ENCODE peak calls at places on chromosomes 7 and 10, in four cellular contexts. X is HCT116, M is HepG2, C is Calu3. S is an unnamed sample.

GRCh38 chr7:158809596-158809995 is 19.7 kb downstream of the ESYT2 start:
- DNase-seq in C (no peak), M (no peak), X (no peak), S (peak)

GRCh38 chr7:55965805-55966421 is 1.5 kb downstream of the NIPSNAP2 start:
- DNase-seq in C (no peak), X (no peak), M (peak), S (no peak)

GRCh38 chr10:14102056-14102455 is 228.7 kb downstream of the FRMD4A start:
- DNase-seq in X (no peak), C (no peak), M (no peak), S (peak)

GRCh38 chr10:3902809-3903410 is 117.9 kb upstream of the KLF6 start:
- DNase-seq in M (no peak), X (no peak), C (no peak), S (peak)

GRCh38 chr10:120076966-120077706 is 184.6 kb downstream of the SEC23IP start:
- DNase-seq in C (no peak), X (no peak), M (no peak), S (no peak)

GRCh38 chr7:106944035-106944665 is 79.1 kb downstream of the PIK3CG start:
- DNase-seq in X (no peak), M (no peak), C (no peak), S (no peak)

GRCh38 chr10:78258303-78259030 is 224.8 kb downstream of the RPS24 start:
- DNase-seq in M (no peak), C (no peak), X (no peak), S (no peak)

GRCh38 chr10:35070521-35070920 is 19.6 kb downstream of the CUL2 start:
- DNase-seq in X (no peak), C (no peak), M (no peak), S (no peak)

GRCh38 chr10:119726291-119727261 is 726 bp downstream of the INPP5F start:
- DNase-seq in X (no peak), M (no peak), C (peak), S (no peak)

GRCh38 chr7:36448781-36449379 is 59.2 kb downstream of the ANLN start:
- DNase-seq in X (no peak), M (peak), C (no peak), S (peak)

GRCh38 chr7:66952343-66953043 is 31.5 kb downstream of the TMEM248 start:
- DNase-seq in X (peak), M (peak), C (peak), S (peak)

GRCh38 chr7:136114966-136115762 is 138.0 kb upstream of the MTPN start:
- DNase-seq in C (peak), M (peak), X (peak), S (peak)

GRCh38 chr7:77674878-77675277 is 21.4 kb upstream of the RSBN1L start:
- DNase-seq in M (no peak), X (peak), C (peak), S (no peak)

GRCh38 chr7:49187543-49188268 is 263.4 kb downstream of the CDC14C start:
- DNase-seq in C (peak), X (no peak), M (no peak), S (no peak)

GRCh38 chr7:157432541-157432956 is 95.7 kb downstream of the DNAJB6 start:
- DNase-seq in X (peak), M (no peak), C (no peak), S (peak)

GRCh38 chr7:152709307-152710133 is 33.6 kb upstream of the XRCC2 start:
- DNase-seq in C (no peak), X (peak), M (no peak), S (no peak)

GRCh38 chr10:101217450-101218281 is 11.6 kb downstream of the LBX1 start:
- DNase-seq in M (peak), X (no peak), C (peak), S (peak)
- TF ChIP-seq CTCF in M (peak), X (no peak), C (no peak), S (peak)

DNA sequence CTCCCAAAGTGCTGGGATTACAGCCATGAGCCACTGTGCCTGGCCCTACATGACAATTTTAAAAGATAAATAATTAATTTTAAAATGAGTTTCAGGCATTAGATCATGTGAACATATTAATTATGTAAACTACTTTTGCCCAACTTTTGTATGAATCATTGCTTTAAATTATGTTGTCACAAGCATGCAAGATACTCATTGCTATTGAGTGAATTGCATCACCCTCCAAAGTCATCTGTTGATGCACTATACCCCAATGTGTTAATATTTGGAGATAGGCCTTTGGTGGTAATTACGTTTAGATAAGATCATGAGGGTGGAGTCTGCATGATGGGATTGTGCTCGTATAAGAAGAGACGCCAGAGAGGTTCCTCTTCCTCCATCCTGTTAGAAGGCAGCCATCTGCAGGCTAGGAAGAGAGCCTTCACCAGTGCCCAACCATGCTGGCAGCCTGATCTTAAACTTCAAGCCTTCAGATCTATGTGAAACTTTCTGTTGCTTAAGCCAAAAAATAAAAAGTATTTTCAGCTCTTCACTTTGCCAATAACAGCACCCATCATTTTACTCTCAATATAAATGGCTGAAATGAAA is 95.2 kb upstream of the MAGI2 start:
- DNase-seq in M (peak), X (no peak), C (no peak), S (no peak)
- TF ChIP-seq CTCF in M (peak), X (no peak), C (no peak), S (no peak)

GRCh38 chr7:110090113-110090820 is 1000.7 kb upstream of the LRRN3 start:
- DNase-seq in X (peak), M (peak), C (peak), S (peak)
- TF ChIP-seq CTCF in X (peak), M (peak), C (no peak), S (peak)

GRCh38 chr7:132666076-132666775 is 90.0 kb upstream of the PLXNA4 start:
- DNase-seq in M (no peak), X (no peak), C (no peak), S (peak)

DNA sequence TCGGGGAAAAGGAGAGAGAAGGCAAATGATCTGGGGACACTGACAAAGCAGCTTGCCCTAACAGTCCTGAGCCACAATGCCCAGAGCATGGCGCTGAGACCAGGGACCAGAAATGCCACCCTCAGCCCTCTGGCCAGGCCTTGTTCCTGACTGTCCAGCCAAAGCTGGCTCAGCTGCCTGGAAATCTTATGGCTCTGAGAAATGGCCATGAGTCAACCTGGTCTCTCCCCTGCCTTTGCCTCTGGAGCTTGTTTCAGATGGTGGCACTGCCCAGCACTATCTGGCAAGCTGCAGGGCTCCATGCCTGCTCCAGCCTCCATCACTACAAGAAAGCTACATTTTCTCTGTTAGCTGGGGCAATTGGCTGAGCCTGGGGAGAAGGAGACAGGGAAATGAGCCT is 90.5 kb upstream of the PLXNA4 start:
- DNase-seq in M (no peak), X (no peak), C (no peak), S (no peak)
- TF ChIP-seq CTCF in M (no peak), X (no peak), C (no peak), S (no peak)

GRCh38 chr10:80441831-80442230 is 12.3 kb upstream of the TSPAN14 start:
- DNase-seq in C (no peak), M (no peak), X (no peak), S (no peak)

GRCh38 chr10:80444646-80445319 is 9.3 kb upstream of the TSPAN14 start:
- DNase-seq in C (peak), M (peak), X (no peak), S (peak)

GRCh38 chr10:80442879-80443278 is 11.2 kb upstream of the TSPAN14 start:
- DNase-seq in C (no peak), X (no peak), M (no peak), S (no peak)

GRCh38 chr10:80444124-80444523 is 10.0 kb upstream of the TSPAN14 start:
- DNase-seq in C (no peak), M (no peak), X (no peak), S (no peak)

GRCh38 chr10:80443531-80443974 is 10.6 kb upstream of the TSPAN14 start:
- DNase-seq in M (peak), X (no peak), C (peak), S (peak)
- TF ChIP-seq CTCF in M (peak), X (peak), C (no peak), S (peak)

DNA sequence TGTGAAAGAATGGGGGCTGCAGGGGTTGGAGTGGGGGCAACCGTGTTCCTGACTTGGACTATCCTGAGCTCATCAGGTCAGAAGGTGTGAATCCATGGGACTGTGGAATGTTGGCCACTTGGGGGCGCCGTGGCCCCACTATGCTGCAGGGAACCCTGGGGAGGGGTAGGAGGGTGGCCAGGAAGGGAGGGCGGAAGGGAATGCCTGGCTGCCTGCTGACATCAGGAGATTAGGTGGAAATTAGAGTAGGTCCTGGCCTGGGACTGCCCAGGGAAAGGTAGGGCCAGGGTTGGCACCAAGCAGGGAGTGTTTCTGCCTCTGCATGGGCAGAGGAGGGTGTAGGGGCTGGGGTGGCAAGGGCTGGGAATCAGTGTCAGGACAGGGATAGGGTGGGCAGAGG is 65.8 kb upstream of the PRSS58 start:
- DNase-seq in C (peak), X (peak), M (peak), S (peak)
- TF ChIP-seq CTCF in C (peak), X (peak), M (peak), S (peak)

GRCh38 chr10:75314570-75314969 is 78.8 kb upstream of the COMTD1 start:
- DNase-seq in X (no peak), M (no peak), C (no peak), S (no peak)
- TF ChIP-seq CTCF in X (no peak), M (no peak), C (no peak), S (no peak)

GRCh38 chr7:128422856-128423255 is 13.1 kb upstream of the IMPDH1 start:
- DNase-seq in C (no peak), M (no peak), X (no peak), S (no peak)
- TF ChIP-seq CTCF in C (no peak), M (no peak), X (no peak), S (no peak)

GRCh38 chr7:26280097-26280496 is 11.6 kb upstream of the SNX10 start:
- DNase-seq in X (no peak), C (no peak), M (no peak), S (no peak)

GRCh38 chr7:26284477-26284876 is 7.2 kb upstream of the SNX10 start:
- DNase-seq in M (peak), X (no peak), C (peak), S (no peak)

GRCh38 chr7:26286157-26286556 is 5.5 kb upstream of the SNX10 start:
- DNase-seq in X (no peak), C (no peak), M (no peak), S (no peak)

GRCh38 chr7:26280723-26281122 is 10.9 kb upstream of the SNX10 start:
- DNase-seq in X (no peak), C (no peak), M (no peak), S (no peak)

GRCh38 chr7:26284995-26285632 is 6.5 kb upstream of the SNX10 start:
- DNase-seq in M (peak), C (peak), X (peak), S (peak)
- TF ChIP-seq CTCF in M (peak), C (no peak), X (peak), S (no peak)